ENCODE peak calls at places on chromosome 19, in four cellular contexts. F, V, A and W are unnamed samples.

GRCh38 chr19:13152854-13153626 is 2.8 kb downstream of the IER2 start:
- DNase-seq in V (peak), F (peak), A (peak), W (peak)

GRCh38 chr19:49857061-49857833 is 6.3 kb downstream of the PTOV1 start:
- DNase-seq in F (no peak), A (no peak), V (no peak), W (no peak)

GRCh38 chr19:1261863-1262686 is 7.1 kb upstream of the CIRBP start:
- DNase-seq in A (no peak), F (peak), V (no peak), W (no peak)

GRCh38 chr19:14352526-14352925 is 28.7 kb upstream of the ADGRE5 start:
- DNase-seq in A (no peak), V (no peak), F (no peak), W (no peak)

GRCh38 chr19:40575326-40575725 is 1.3 kb upstream of the SHKBP1 start:
- DNase-seq in V (no peak), F (no peak), A (no peak), W (no peak)

GRCh38 chr19:13974073-13974472 is 21.8 kb downstream of the DCAF15 start:
- DNase-seq in F (no peak), A (no peak), V (no peak), W (no peak)

GRCh38 chr19:30634431-30634830 is 262.2 kb downstream of the ZNF536 start:
- DNase-seq in A (no peak), V (no peak), F (no peak), W (no peak)

GRCh38 chr19:50210425-50210824 is 7.0 kb downstream of the MYH14 start:
- DNase-seq in F (no peak), A (no peak), V (no peak), W (no peak)

GRCh38 chr19:20367811-20368294 is 197.7 kb downstream of the ZNF737 start:
- DNase-seq in F (no peak), A (no peak), V (peak), W (no peak)

DNA sequence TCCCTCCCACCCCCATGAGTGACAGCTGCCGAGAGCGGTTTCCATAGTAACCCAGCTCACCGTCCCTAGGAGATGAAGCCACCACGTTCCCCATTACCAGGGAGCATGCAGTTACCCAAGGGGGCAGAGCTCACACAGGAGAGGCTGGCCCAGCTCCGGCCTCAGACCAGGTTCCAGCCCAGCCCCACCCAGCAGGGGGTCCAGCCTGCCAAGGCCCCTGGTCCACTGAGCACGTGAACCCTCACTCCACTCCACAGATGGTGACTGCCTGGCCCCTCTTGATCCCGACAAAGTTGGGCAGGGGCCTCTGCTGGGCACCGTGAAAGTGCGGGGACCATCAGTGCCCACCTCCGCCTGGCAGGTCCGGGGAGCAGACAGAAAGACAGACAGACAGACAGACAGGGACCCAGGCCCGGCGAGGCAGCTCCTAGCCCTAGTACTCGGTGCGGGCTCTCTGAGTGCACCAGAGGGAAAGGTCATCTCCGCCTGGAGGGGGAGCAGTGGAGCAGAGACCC is 50.7 kb downstream of the CELF5 start:
- DNase-seq in A (no peak), F (no peak), V (peak), W (no peak)
- TF ChIP-seq CTCF in A (no peak), F (peak), V (no peak), W (peak)

GRCh38 chr19:9461938-9462337 is 26.6 kb upstream of the ZNF266 start:
- DNase-seq in F (no peak), V (no peak), A (no peak), W (no peak)

GRCh38 chr19:9453953-9454352 is 18.6 kb upstream of the ZNF266 start:
- DNase-seq in A (no peak), V (no peak), F (no peak), W (no peak)

GRCh38 chr19:9456018-9456689 is 20.8 kb upstream of the ZNF266 start:
- DNase-seq in V (no peak), A (no peak), F (no peak), W (no peak)
- TF ChIP-seq CTCF in V (no peak), A (no peak), F (no peak), W (no peak)

DNA sequence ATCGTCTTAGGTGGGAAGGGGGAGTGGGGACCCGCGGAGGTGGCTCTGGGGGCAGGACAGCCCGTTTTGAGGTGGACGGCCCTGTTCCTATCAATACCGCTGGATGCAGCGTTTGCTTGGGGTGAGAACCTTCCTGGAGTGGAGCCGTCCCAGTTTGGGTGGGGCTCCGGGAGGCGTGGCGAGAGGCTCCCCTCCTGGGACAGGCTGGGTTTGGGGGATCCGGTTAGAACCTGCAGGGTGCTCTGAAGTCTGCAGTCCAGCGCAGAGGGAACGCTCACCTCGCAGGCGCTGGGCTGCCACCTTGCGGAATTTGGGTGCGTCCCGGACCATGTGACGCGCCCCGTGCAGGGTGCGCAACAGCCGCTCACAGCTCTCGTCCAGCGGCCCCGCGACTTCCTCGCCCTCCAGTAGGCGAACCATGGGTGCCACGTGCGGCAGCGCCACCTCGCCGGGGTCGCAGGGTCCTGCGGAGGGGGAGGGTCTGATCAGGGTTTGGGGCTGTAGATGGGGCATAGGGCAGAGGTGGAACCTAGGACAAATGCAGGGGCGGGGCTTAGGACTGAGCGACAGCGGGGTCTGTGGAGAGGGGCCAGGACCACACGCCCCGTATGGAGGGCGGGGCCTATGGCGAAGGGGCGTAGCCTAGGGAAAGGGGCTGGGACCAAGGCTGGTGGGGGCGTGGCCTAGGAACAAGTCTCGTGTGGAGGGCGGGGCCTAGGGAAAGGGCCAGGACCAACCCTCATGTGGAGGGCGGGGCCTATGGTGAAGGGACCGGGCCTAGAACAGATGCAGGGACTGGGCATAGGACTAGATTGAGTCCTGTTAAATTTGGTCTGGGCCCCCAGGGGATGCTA is 13.8 kb downstream of the SH2D3A start:
- DNase-seq in F (peak), V (peak), A (no peak), W (no peak)
- TF ChIP-seq CTCF in F (no peak), V (peak), A (peak), W (peak)

DNA sequence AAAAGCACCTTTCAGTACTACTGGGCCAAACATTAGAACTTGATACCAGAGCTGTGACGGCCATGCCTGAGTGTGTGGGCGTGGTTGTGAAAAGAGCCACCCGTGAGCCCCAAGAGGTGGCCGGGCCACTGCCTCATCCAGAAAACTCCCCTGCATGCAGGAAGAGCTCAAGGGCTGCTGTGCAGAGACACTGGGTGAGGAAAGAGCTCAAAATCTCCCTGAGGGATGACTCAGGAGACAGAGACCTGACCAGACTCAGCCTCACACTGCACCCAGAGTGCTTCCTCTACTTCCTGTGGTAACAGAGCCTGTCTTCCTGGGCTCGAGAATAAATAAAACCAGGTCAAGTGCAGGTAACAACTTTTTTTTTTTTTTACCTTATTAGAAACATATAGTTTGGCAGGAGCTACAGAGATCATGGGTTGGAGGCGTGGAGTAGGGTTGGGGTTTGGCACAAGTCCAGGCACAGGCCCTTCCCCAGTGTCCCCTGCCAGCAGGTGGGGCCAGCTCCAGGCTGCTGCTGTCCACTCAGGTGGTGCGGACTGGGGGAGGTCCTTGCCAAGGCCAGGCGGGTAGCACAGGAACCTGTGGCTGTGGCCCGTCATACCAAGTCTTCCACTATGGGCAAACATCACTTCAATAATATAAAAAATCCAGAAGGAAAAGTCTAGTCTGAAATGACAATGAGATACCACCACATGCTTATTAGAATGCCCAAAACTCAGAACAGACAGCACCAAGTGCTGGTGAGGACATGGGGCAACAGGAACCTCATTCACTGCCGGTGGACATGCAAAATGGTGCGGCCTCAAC is 25.5 kb downstream of the ELL start:
- DNase-seq in F (peak), V (no peak), A (no peak), W (no peak)
- TF ChIP-seq CTCF in F (no peak), V (no peak), A (no peak), W (no peak)

GRCh38 chr19:52070496-52070895 is 21.9 kb upstream of the ZNF432 start:
- DNase-seq in A (no peak), V (no peak), F (peak), W (no peak)

GRCh38 chr19:52065399-52065798 is 16.8 kb upstream of the ZNF432 start:
- DNase-seq in A (no peak), F (no peak), V (no peak), W (no peak)

GRCh38 chr19:52069653-52070052 is 21.0 kb upstream of the ZNF432 start:
- DNase-seq in V (no peak), A (no peak), F (no peak), W (no peak)

GRCh38 chr19:52066258-52066866 is 17.7 kb upstream of the ZNF432 start:
- DNase-seq in A (no peak), F (no peak), V (no peak), W (no peak)
- TF ChIP-seq CTCF in A (no peak), F (no peak), V (no peak), W (no peak)